ENCODE peak calls at places on chromosomes 16 and 17, in six cellular contexts. Q, D, S, P, O and W are unnamed samples.

GRCh38 chr16:47458331-47458730 is 2.5 kb downstream of the ITFG1 start:
- DNase-seq in O (no peak), P (no peak), Q (no peak), D (no peak), S (no peak), W (no peak)

GRCh38 chr17:6492892-6493674 is 48.8 kb downstream of the PIMREG start:
- DNase-seq in O (no peak), S (no peak), D (no peak), P (no peak), Q (no peak), W (no peak)

GRCh38 chr16:15691046-15691445 is 41.0 kb downstream of the NDE1 start:
- DNase-seq in Q (no peak), O (no peak), S (no peak), P (no peak), D (no peak), W (no peak)

GRCh38 chr17:80968602-80969029 is 23.0 kb upstream of the CHMP6 start:
- DNase-seq in D (no peak), Q (no peak), S (no peak), P (no peak), O (no peak), W (peak; percentile 51)

GRCh38 chr16:48413291-48413690 is 28.1 kb upstream of the SIAH1 start:
- DNase-seq in Q (no peak), S (no peak), P (no peak), O (no peak), D (no peak), W (no peak)

GRCh38 chr17:2598166-2598565 is 4.7 kb downstream of the PAFAH1B1 start:
- DNase-seq in P (no peak), O (no peak), Q (no peak), S (no peak), D (no peak), W (peak; percentile 83)

GRCh38 chr16:86362155-86362849 is 148.0 kb upstream of the FOXF1 start:
- DNase-seq in S (no peak), O (no peak), D (no peak), P (no peak), Q (no peak), W (no peak)

GRCh38 chr17:79082311-79083190 is 7.9 kb downstream of the ENGASE start:
- DNase-seq in S (peak; percentile 52), D (peak; percentile 64), P (peak; percentile 46), Q (no peak), O (no peak), W (peak; percentile 12)

GRCh38 chr17:82859431-82860403 is 19.9 kb upstream of the ZNF750 start:
- DNase-seq in D (peak; percentile 79), S (peak; percentile 59), Q (no peak), P (peak; percentile 17), O (no peak), W (peak; percentile 21)

GRCh38 chr17:76155988-76156661 is 15.1 kb upstream of the FOXJ1 start:
- DNase-seq in D (no peak), S (no peak), O (no peak), Q (no peak), P (no peak), W (no peak)

GRCh38 chr16:15732416-15732815 is 82.4 kb downstream of the NDE1 start:
- DNase-seq in O (no peak), S (no peak), P (no peak), D (no peak), Q (no peak), W (no peak)

GRCh38 chr17:78706271-78706915 is 75.7 kb downstream of the CYTH1 start:
- DNase-seq in S (no peak), O (no peak), P (peak; percentile 43), D (no peak), Q (no peak), W (no peak)

GRCh38 chr17:70621593-70621992 is 452.3 kb downstream of the KCNJ2 start:
- DNase-seq in O (no peak), S (no peak), D (no peak), P (no peak), Q (no peak), W (no peak)

GRCh38 chr16:66906916-66907836 is 11.5 kb downstream of the CDH16 start:
- DNase-seq in O (no peak), P (no peak), Q (no peak), D (no peak), S (no peak), W (no peak)

GRCh38 chr17:36978810-36979584 is 30.2 kb downstream of the AATF start:
- DNase-seq in S (no peak), O (no peak), D (no peak), P (no peak), Q (no peak), W (no peak)

GRCh38 chr17:78316867-78317816 is 42.7 kb downstream of the SOCS3 start:
- DNase-seq in Q (no peak), D (no peak), O (no peak), P (no peak), S (no peak), W (peak; percentile 45)

GRCh38 chr17:39668141-39668924 is at the start of gene PNMT:
- DNase-seq in P (peak; percentile 63), O (no peak), S (peak; percentile 74), Q (peak; percentile 83), D (peak; percentile 85), W (peak; percentile 42)

GRCh38 chr17:75508848-75509450 is 6.4 kb downstream of the CASKIN2 start:
- DNase-seq in P (no peak), D (no peak), Q (no peak), S (no peak), O (no peak), W (no peak)

GRCh38 chr17:32488604-32489180 is 1.9 kb downstream of the CDK5R1 start:
- DNase-seq in D (no peak), S (no peak), O (no peak), P (no peak), Q (no peak), W (no peak)

GRCh38 chr17:49849711-49850610 is 2.1 kb upstream of the TAC4 start:
- DNase-seq in S (no peak), D (no peak), O (no peak), P (no peak), Q (no peak), W (no peak)

GRCh38 chr17:45440161-45440859 is 7.6 kb upstream of the ARHGAP27 start:
- DNase-seq in D (no peak), Q (no peak), S (no peak), O (no peak), P (no peak), W (peak; percentile 25)

GRCh38 chr17:71055128-71055527 is 885.8 kb downstream of the KCNJ2 start:
- DNase-seq in Q (no peak), P (no peak), D (no peak), O (peak; percentile 3), S (no peak), W (no peak)

GRCh38 chr16:89764711-89765201 is 43.4 kb downstream of the ZNF276 start:
- DNase-seq in S (no peak), D (peak; percentile 22), Q (peak; percentile 76), P (peak; percentile 71), O (no peak), W (no peak)

GRCh38 chr16:23595951-23596720 is at the start of gene NDUFAB1:
- DNase-seq in O (peak; percentile 48), S (peak; percentile 89), P (peak; percentile 87), D (peak; percentile 93), Q (peak; percentile 94), W (peak; percentile 75)

GRCh38 chr17:42389135-42389417 is 834 bp upstream of the STAT3 start:
- DNase-seq in S (no peak), P (no peak), Q (no peak), D (no peak), O (no peak), W (no peak)